ENCODE peak calls at places on chromosomes 13 and 19, in seven cellular contexts. G, L, N, K, O, X and T are unnamed samples.

GRCh38 chr13:108214511-108215383 is 589 bp downstream of the LIG4 start:
- DNase-seq in G (no peak), L (no peak), N (no peak), K (peak; percentile 22), O (no peak), X (peak; percentile 18), T (no peak)

GRCh38 chr19:574658-575526 is 2.5 kb downstream of the BSG start:
- DNase-seq in G (peak; percentile 74), L (peak; percentile 65), N (peak; percentile 59), K (peak; percentile 76), O (peak; percentile 67), X (peak; percentile 37), T (peak; percentile 77)

GRCh38 chr19:3368848-3369336 is 2.5 kb downstream of the NFIC start:
- DNase-seq in G (no peak), L (no peak), N (peak; percentile 44), K (peak; percentile 65), O (peak; percentile 51), X (no peak), T (no peak)

GRCh38 chr19:7534531-7534980 is 961 bp upstream of the PNPLA6 start:
- DNase-seq in G (peak; percentile 60), L (peak; percentile 68), N (peak; percentile 87), K (peak; percentile 70), O (peak; percentile 88), X (peak; percentile 58), T (peak; percentile 76)

GRCh38 chr19:45953676-45954075 is 20.0 kb downstream of the NOVA2 start:
- DNase-seq in G (no peak), L (no peak), N (no peak), K (no peak), O (peak; percentile 76), X (no peak), T (no peak)

GRCh38 chr13:89627991-89628390 is 1719.5 kb upstream of the MIR17HG start:
- DNase-seq in G (no peak), L (no peak), N (no peak), K (peak; percentile 2), O (peak; percentile 60), X (no peak), T (no peak)

GRCh38 chr19:40806385-40807146 is 7.6 kb downstream of the EGLN2 start:
- DNase-seq in G (peak; percentile 76), L (peak; percentile 74), N (peak; percentile 95), K (peak; percentile 99), O (peak; percentile 96), X (peak; percentile 95), T (peak; percentile 84)

GRCh38 chr13:112689498-112690241 is at the start of gene ATP11A:
- DNase-seq in G (peak; percentile 95), L (peak; percentile 95), N (peak; percentile 91), K (peak; percentile 88), O (peak; percentile 92), X (peak; percentile 89), T (peak; percentile 96)

GRCh38 chr13:44300895-44301638 is 72.6 kb upstream of the SERP2 start:
- DNase-seq in G (no peak), L (peak; percentile 26), N (peak; percentile 87), K (peak; percentile 72), O (peak; percentile 94), X (no peak), T (peak; percentile 20)

GRCh38 chr19:57302727-57303401 is 17.4 kb upstream of the ZNF543 start:
- DNase-seq in G (no peak), L (no peak), N (no peak), K (peak; percentile 69), O (peak; percentile 73), X (no peak), T (no peak)

GRCh38 chr13:88246239-88246638 is 575.1 kb downstream of the SLITRK5 start:
- DNase-seq in G (no peak), L (no peak), N (no peak), K (no peak), O (no peak), X (no peak), T (no peak)

GRCh38 chr13:27182844-27183497 is 11.4 kb upstream of the USP12 start:
- DNase-seq in G (peak; percentile 58), L (no peak), N (peak; percentile 95), K (peak; percentile 56), O (peak; percentile 94), X (no peak), T (no peak)

GRCh38 chr13:27182054-27182453 is 10.4 kb upstream of the USP12 start:
- DNase-seq in G (no peak), L (no peak), N (no peak), K (no peak), O (no peak), X (no peak), T (no peak)

GRCh38 chr13:27174766-27175455 is 3.3 kb upstream of the USP12 start:
- DNase-seq in G (no peak), L (no peak), N (peak; percentile 48), K (no peak), O (no peak), X (no peak), T (no peak)

GRCh38 chr13:27176772-27177171 is 5.2 kb upstream of the USP12 start:
- DNase-seq in G (no peak), L (peak; percentile 32), N (no peak), K (no peak), O (no peak), X (no peak), T (peak; percentile 38)

DNA sequence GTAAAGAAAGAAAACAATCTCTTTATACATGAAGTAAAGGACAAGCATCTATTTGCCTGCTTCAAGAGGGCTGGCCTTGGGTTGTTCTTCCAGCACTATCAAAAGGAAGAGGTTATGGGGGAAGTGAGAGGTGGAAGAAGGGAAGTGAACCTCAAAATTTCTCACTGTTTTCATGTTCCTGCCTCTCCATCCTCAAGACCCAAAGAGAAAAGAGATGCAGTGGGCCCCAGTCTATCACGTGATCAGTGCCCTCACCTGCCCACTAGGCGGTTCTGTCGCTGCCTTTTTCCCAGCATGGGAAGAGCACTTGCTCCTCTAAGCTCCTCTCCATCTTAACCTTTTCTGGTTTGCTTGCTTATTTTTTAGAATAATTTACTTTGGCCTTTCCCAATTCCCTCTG is 6.2 kb upstream of the USP12 start:
- DNase-seq in G (peak; percentile 29), L (no peak), N (no peak), K (no peak), O (no peak), X (no peak), T (peak; percentile 26)
- TF ChIP-seq CTCF in G (peak; percentile 21), L (no peak), N (no peak), K (no peak), O (no peak), X (no peak), T (peak; percentile 5)

DNA sequence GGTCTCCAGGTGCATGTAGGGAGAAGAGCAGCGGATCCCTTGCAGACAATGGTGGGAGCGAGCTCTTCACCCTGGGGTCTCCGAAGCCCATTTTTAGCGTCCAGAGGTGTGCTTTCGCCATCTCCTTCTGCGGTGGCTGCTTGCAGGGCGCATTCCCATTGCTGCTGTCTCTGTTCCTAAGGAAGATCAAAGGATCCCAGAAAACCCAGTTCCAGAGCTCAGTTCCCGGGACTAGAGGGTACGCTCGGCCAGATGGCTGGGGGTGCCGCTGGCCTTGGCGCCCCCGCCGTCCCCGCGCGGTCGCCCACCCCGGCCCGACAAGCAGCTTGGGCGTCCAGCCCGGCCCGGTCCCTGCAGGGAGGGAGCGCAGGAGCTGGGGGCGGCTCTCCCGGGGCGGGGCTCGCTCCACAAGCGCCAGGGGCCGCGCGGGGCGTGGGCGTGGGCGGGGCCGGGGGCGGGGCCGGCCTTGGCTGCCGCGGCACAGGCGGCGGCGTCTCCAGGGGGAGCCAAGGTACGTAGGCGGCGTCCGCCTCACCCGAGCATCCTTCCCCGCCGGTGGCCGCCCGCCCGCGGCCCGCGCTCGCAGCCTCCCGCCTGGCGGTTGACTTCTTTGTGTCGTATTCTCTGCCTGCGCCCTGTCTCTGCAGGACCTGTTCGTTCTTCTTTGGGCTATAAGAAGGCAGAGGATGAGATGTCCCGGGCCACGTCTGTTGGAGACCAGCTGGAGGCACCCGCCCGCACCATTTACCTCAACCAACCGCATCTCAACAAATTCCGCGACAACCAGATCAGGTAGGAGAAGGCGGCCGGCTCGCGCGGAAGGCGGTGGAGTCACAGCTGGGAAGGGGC is 96.8 kb downstream of the ATP8A2 start:
- DNase-seq in G (peak; percentile 91), L (peak; percentile 31), N (no peak), K (peak; percentile 12), O (peak; percentile 54), X (peak; percentile 85), T (peak; percentile 57)
- TF ChIP-seq CTCF in G (no peak), L (no peak), N (no peak), K (no peak), O (no peak), X (no peak), T (no peak)

GRCh38 chr19:44570984-44571684 is 41.7 kb upstream of the CEACAM20 start:
- DNase-seq in G (peak; percentile 67), L (peak; percentile 48), N (peak; percentile 82), K (peak; percentile 92), O (peak; percentile 63), X (peak; percentile 66), T (peak; percentile 70)
- TF ChIP-seq CTCF in G (peak; percentile 80), L (peak; percentile 65), N (peak; percentile 85), K (peak; percentile 81), O (peak; percentile 58), X (peak; percentile 80), T (peak; percentile 48)

GRCh38 chr13:52651880-52652169 is 811 bp upstream of the SUGT1 start:
- DNase-seq in G (no peak), L (no peak), N (no peak), K (no peak), O (no peak), X (no peak), T (no peak)

GRCh38 chr13:52652170-52652979 is at the start of gene SUGT1:
- DNase-seq in G (peak; percentile 79), L (peak; percentile 91), N (peak; percentile 97), K (peak; percentile 99), O (peak; percentile 98), X (peak; percentile 95), T (peak; percentile 91)

GRCh38 chr13:52652980-52653303 is 306 bp downstream of the SUGT1 start:
- DNase-seq in G (peak; percentile 27), L (peak; percentile 39), N (no peak), K (no peak), O (no peak), X (peak; percentile 67), T (peak; percentile 49)

GRCh38 chr13:52646967-52647366 is 4.7 kb downstream of the HNRNPA1L2 start:
- DNase-seq in G (no peak), L (no peak), N (no peak), K (no peak), O (no peak), X (no peak), T (no peak)

DNA sequence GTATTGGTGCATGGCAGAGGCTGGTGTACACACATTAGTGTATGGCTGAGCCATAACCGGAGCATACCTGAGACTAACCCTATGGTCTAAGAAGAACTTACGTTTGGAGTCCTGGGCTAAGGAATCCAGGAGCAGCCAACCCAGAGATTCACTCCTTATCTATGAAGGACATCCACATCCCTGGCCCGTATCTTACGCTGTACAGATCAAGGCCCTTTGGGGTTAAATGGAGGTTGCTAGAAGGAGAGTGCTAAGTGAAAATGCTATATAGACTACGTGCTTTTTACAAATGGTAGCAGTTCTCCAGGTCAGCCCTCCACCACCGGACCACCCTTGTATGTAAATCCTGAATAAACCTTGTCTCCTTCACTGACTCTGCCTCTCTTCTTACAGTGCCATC is 1.9 kb upstream of the SUGT1 start:
- DNase-seq in G (peak; percentile 33), L (no peak), N (no peak), K (no peak), O (no peak), X (no peak), T (no peak)
- TF ChIP-seq CTCF in G (no peak), L (no peak), N (no peak), K (no peak), O (no peak), X (no peak), T (no peak)

GRCh38 chr13:113746671-113747070 is 12.4 kb upstream of the TMEM255B start:
- DNase-seq in G (no peak), L (no peak), N (no peak), K (no peak), O (no peak), X (no peak), T (no peak)
- TF ChIP-seq CTCF in G (no peak), L (no peak), N (no peak), K (no peak), O (no peak), X (no peak), T (no peak)

GRCh38 chr19:56211718-56212117 is 9.6 kb downstream of the ZSCAN5C start:
- DNase-seq in G (no peak), L (no peak), N (no peak), K (no peak), O (no peak), X (no peak), T (no peak)
- TF ChIP-seq CTCF in G (no peak), L (no peak), N (no peak), K (no peak), O (no peak), X (no peak), T (no peak)